ENCODE peak calls at places on chromosome 9, in ten cellular contexts. T, P, F, Y, J, G, Z, D, W and O are unnamed samples.

GRCh38 chr9:99092643-99093491 is 12.0 kb upstream of the TGFBR1 start:
- DNase-seq in T (no peak), P (no peak), F (no peak), Y (no peak), J (no peak), G (no peak), Z (no peak), D (no peak), W (no peak), O (no peak)

GRCh38 chr9:4689687-4690104 is 10.3 kb downstream of the CDC37L1 start:
- DNase-seq in T (no peak), P (peak; percentile 62), F (no peak), Y (no peak), J (peak; percentile 27), G (peak; percentile 31), Z (no peak), D (no peak), W (no peak), O (no peak)

GRCh38 chr9:91842358-91842757 is 107.7 kb downstream of the ROR2 start:
- DNase-seq in T (no peak), P (no peak), F (no peak), Y (peak; percentile 57), J (no peak), G (no peak), Z (no peak), D (no peak), W (no peak), O (no peak)

GRCh38 chr9:68416891-68417570 is 60.6 kb downstream of the PGM5 start:
- DNase-seq in T (no peak), P (peak; percentile 2), F (no peak), Y (no peak), J (peak; percentile 5), G (no peak), Z (no peak), D (no peak), W (no peak), O (no peak)

GRCh38 chr9:10436771-10437170 is 176.0 kb downstream of the PTPRD start:
- DNase-seq in T (no peak), P (no peak), F (no peak), Y (no peak), J (no peak), G (no peak), Z (no peak), D (no peak), W (no peak), O (no peak)

GRCh38 chr9:131562032-131562959 is 17.0 kb downstream of the PRRT1B start:
- DNase-seq in T (no peak), P (peak; percentile 66), F (no peak), Y (no peak), J (peak; percentile 39), G (peak; percentile 21), Z (no peak), D (no peak), W (no peak), O (no peak)

GRCh38 chr9:123784513-123784912 is 145.4 kb downstream of the DENND1A start:
- DNase-seq in T (no peak), P (peak; percentile 17), F (no peak), Y (no peak), J (peak; percentile 90), G (peak; percentile 91), Z (no peak), D (no peak), W (no peak), O (no peak)

GRCh38 chr9:16817002-16817401 is 53.5 kb downstream of the BNC2 start:
- DNase-seq in T (no peak), P (no peak), F (no peak), Y (no peak), J (no peak), G (no peak), Z (no peak), D (no peak), W (no peak), O (no peak)

GRCh38 chr9:122087406-122088200 is 5.5 kb downstream of the TTLL11 start:
- DNase-seq in T (no peak), P (no peak), F (no peak), Y (peak; percentile 79), J (peak; percentile 80), G (peak; percentile 75), Z (no peak), D (no peak), W (no peak), O (no peak)

GRCh38 chr9:87494970-87495471 is 2.6 kb upstream of the DAPK1 start:
- DNase-seq in T (no peak), P (peak; percentile 71), F (no peak), Y (no peak), J (peak; percentile 26), G (no peak), Z (no peak), D (no peak), W (no peak), O (no peak)

GRCh38 chr9:37540634-37541033 is 35.5 kb downstream of the FBXO10 start:
- DNase-seq in T (no peak), P (no peak), F (no peak), Y (no peak), J (no peak), G (no peak), Z (no peak), D (peak; percentile 36), W (peak; percentile 82), O (peak; percentile 47)

GRCh38 chr9:136050706-136051567 is 44.2 kb downstream of the NACC2 start:
- DNase-seq in T (no peak), P (peak; percentile 56), F (no peak), Y (peak; percentile 60), J (no peak), G (peak; percentile 16), Z (no peak), D (no peak), W (no peak), O (no peak)

GRCh38 chr9:134796882-134797281 is 83.7 kb upstream of the FCN2 start:
- DNase-seq in T (no peak), P (no peak), F (no peak), Y (no peak), J (no peak), G (no peak), Z (no peak), D (no peak), W (no peak), O (no peak)
- H3K4me3 ChIP-seq in T (no peak overlapping the region), P (no peak overlapping the region), F (no peak overlapping the region), Y (no peak overlapping the region), J (no peak overlapping the region), G (no peak overlapping the region), Z (no peak overlapping the region), D (no peak overlapping the region), W (no peak overlapping the region), O (no peak overlapping the region)

GRCh38 chr9:120926397-120926928 is at the start of gene TRAF1:
- DNase-seq in T (no peak), P (no peak), F (no peak), Y (peak; percentile 61), J (no peak), G (peak; percentile 45), Z (no peak), D (no peak), W (no peak), O (no peak)

GRCh38 chr9:120929392-120929791 is 2.8 kb upstream of the TRAF1 start:
- DNase-seq in T (no peak), P (no peak), F (no peak), Y (no peak), J (no peak), G (no peak), Z (no peak), D (no peak), W (no peak), O (no peak)

GRCh38 chr9:120927125-120928014 is 774 bp upstream of the TRAF1 start:
- DNase-seq in T (no peak), P (no peak), F (no peak), Y (peak; percentile 25), J (no peak), G (no peak), Z (no peak), D (no peak), W (no peak), O (no peak)

GRCh38 chr9:120928015-120928719 is 1.6 kb upstream of the TRAF1 start:
- DNase-seq in T (peak; percentile 69), P (no peak), F (peak; percentile 55), Y (peak; percentile 83), J (no peak), G (no peak), Z (no peak), D (peak; percentile 58), W (peak; percentile 64), O (peak; percentile 46)

GRCh38 chr9:120928720-120929389 is 2.3 kb upstream of the TRAF1 start:
- DNase-seq in T (peak; percentile 87), P (peak; percentile 39), F (peak; percentile 87), Y (peak; percentile 88), J (no peak), G (no peak), Z (no peak), D (peak; percentile 73), W (peak; percentile 85), O (peak; percentile 81)
- TF ChIP-seq CTCF in T (peak; percentile 36), P (no peak), F (peak; percentile 38), Y (peak; percentile 31), J (no peak), G (no peak), Z (no peak), D (no peak), W (no peak), O (peak; percentile 51)

DNA sequence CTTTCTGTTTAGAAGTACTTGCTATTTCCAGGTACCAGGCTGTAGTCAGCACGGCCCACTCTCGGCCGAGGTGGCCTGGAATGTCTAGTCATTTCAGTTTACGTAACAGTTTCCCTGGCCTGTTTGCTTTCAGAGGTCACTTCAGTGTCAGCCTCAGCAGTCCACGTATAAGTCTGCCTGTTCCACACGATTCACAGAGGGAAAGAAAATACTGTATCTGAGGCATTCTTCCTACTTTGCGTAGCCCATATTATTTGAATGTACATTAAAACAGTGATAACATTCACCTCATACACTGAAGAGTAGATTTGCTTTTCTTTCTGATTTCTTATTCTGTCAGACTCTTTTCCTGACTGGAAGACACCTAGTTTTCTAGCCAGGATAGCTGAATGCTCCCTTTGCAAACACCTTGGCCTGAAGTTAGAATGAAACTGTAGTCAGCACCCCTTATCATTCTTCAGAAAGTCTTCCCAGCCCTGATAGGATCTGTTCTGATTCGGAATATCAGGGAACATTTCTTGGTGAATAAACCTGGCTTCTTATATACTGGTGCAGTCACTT is 140.9 kb downstream of the AOPEP start:
- DNase-seq in T (peak; percentile 75), P (peak; percentile 77), F (peak; percentile 79), Y (peak; percentile 86), J (peak; percentile 85), G (peak; percentile 91), Z (no peak), D (peak; percentile 59), W (peak; percentile 85), O (peak; percentile 62)
- H3K4me3 ChIP-seq in T (peak overlapping the region; percentile 7), P (peak overlapping the region; percentile 0), F (no peak overlapping the region), Y (no peak overlapping the region), J (no peak overlapping the region), G (no peak overlapping the region), Z (peak overlapping the region; percentile 8), D (no peak overlapping the region), W (no peak overlapping the region), O (peak overlapping the region; percentile 37)

DNA sequence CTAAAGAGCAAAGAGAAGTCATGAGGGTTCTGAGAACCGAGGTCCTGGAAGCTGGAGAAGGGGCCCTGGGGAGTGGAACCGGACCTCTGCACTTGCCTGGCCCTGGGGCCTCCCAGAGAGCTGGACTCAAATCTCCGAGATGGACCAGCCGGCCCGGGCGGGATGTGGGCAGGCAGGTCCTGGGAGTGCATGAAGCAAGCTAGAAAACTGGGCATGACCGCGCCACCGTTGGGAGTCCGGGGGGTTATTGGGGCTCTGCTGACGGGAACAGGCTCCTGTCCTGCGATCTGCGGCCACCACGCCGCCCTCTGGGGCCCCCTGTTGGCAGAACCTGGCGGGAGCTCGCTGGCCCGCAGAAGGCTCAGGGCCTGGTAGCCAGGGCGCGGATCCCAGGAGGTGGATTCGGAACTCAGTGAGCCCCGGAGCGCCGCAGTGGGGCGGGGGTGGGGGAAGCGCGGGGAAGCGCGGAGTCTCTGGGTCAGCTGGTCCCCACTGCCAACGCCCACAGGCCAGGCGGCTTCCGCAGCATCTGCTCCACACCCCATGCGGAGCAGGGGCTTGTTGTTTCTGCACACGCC is 150.6 kb downstream of the ERCC6L2 start:
- DNase-seq in T (no peak), P (no peak), F (no peak), Y (no peak), J (no peak), G (no peak), Z (no peak), D (no peak), W (no peak), O (no peak)
- TF ChIP-seq CTCF in T (peak; percentile 15), P (no peak), F (no peak), Y (no peak), J (peak; percentile 12), G (no peak), Z (peak; percentile 18), D (no peak), W (no peak), O (peak; percentile 39)